ENCODE peak calls at places on chromosome 16, in six cellular contexts. One of them, this sample, is unnamed.

GRCh38 chr16:9033125-9033830 is 58.2 kb upstream of the HAPSTR1 start:
- DNase-seq in Kasumi-1: peak
- DNase-seq in Peyer's patch: no peak
- DNase-seq in NCI-H1048: no peak
- DNase-seq in OCI-M1: peak
- DNase-seq in EL: peak
- DNase-seq in this sample: no peak

GRCh38 chr16:67268136-67268579 is 11.2 kb upstream of the PLEKHG4 start:
- DNase-seq in Kasumi-1: no peak
- DNase-seq in NCI-H1048: no peak
- DNase-seq in EL: peak
- DNase-seq in OCI-M1: peak
- DNase-seq in Peyer's patch: peak
- DNase-seq in this sample: no peak

GRCh38 chr16:527015-527903 is at the start of gene CAPN15:
- DNase-seq in OCI-M1: peak
- DNase-seq in EL: peak
- DNase-seq in NCI-H1048: no peak
- DNase-seq in Kasumi-1: peak
- DNase-seq in Peyer's patch: peak
- DNase-seq in this sample: peak

GRCh38 chr16:71540-72341 is 690 bp downstream of the RHBDF1 start:
- DNase-seq in OCI-M1: no peak
- DNase-seq in NCI-H1048: no peak
- DNase-seq in Kasumi-1: no peak
- DNase-seq in EL: peak
- DNase-seq in Peyer's patch: peak
- DNase-seq in this sample: no peak

GRCh38 chr16:53654946-53655345 is 48.7 kb downstream of the RPGRIP1L start:
- DNase-seq in OCI-M1: no peak
- DNase-seq in EL: no peak
- DNase-seq in NCI-H1048: no peak
- DNase-seq in Peyer's patch: no peak
- DNase-seq in Kasumi-1: no peak
- DNase-seq in this sample: no peak

GRCh38 chr16:12729448-12729847 is 74.2 kb downstream of the CPPED1 start:
- DNase-seq in Peyer's patch: no peak
- DNase-seq in Kasumi-1: no peak
- DNase-seq in OCI-M1: no peak
- DNase-seq in EL: peak
- DNase-seq in NCI-H1048: no peak
- DNase-seq in this sample: no peak

GRCh38 chr16:87897563-87898505 is 28.5 kb upstream of the SLC7A5 start:
- DNase-seq in EL: no peak
- DNase-seq in OCI-M1: no peak
- DNase-seq in Kasumi-1: no peak
- DNase-seq in NCI-H1048: no peak
- DNase-seq in Peyer's patch: no peak
- DNase-seq in this sample: no peak

GRCh38 chr16:67035364-67035763 is 6.4 kb downstream of the CBFB start:
- DNase-seq in Peyer's patch: no peak
- DNase-seq in Kasumi-1: no peak
- DNase-seq in EL: no peak
- DNase-seq in OCI-M1: no peak
- DNase-seq in NCI-H1048: no peak
- DNase-seq in this sample: no peak

GRCh38 chr16:5072334-5073278 is 963 bp downstream of the ALG1 start:
- DNase-seq in OCI-M1: no peak
- DNase-seq in Peyer's patch: no peak
- DNase-seq in NCI-H1048: no peak
- DNase-seq in EL: no peak
- DNase-seq in Kasumi-1: no peak
- DNase-seq in this sample: no peak

GRCh38 chr16:27529962-27530361 is 19.8 kb downstream of the GTF3C1 start:
- DNase-seq in EL: peak
- DNase-seq in NCI-H1048: no peak
- DNase-seq in Kasumi-1: no peak
- DNase-seq in OCI-M1: no peak
- DNase-seq in Peyer's patch: no peak
- DNase-seq in this sample: no peak

GRCh38 chr16:88705076-88705684 is 1.0 kb downstream of the RNF166 start:
- DNase-seq in Peyer's patch: no peak
- DNase-seq in OCI-M1: peak
- DNase-seq in EL: no peak
- DNase-seq in NCI-H1048: no peak
- DNase-seq in Kasumi-1: no peak
- DNase-seq in this sample: no peak

GRCh38 chr16:57807968-57808528 is 5.8 kb upstream of the KIFC3 start:
- DNase-seq in OCI-M1: peak
- DNase-seq in NCI-H1048: peak
- DNase-seq in Kasumi-1: peak
- DNase-seq in Peyer's patch: peak
- DNase-seq in EL: peak
- DNase-seq in this sample: no peak

GRCh38 chr16:1990336-1991134 is 765 bp downstream of the SYNGR3 start:
- DNase-seq in NCI-H1048: no peak
- DNase-seq in EL: no peak
- DNase-seq in OCI-M1: no peak
- DNase-seq in Kasumi-1: no peak
- DNase-seq in Peyer's patch: no peak
- DNase-seq in this sample: no peak

GRCh38 chr16:63426275-63426870 is 1390.1 kb upstream of the CDH8 start:
- DNase-seq in NCI-H1048: no peak
- DNase-seq in Peyer's patch: no peak
- DNase-seq in OCI-M1: peak
- DNase-seq in Kasumi-1: no peak
- DNase-seq in EL: no peak
- DNase-seq in this sample: no peak

GRCh38 chr16:67723151-67723915 is 4.2 kb upstream of the GFOD2 start:
- DNase-seq in OCI-M1: no peak
- DNase-seq in NCI-H1048: no peak
- DNase-seq in Kasumi-1: no peak
- DNase-seq in Peyer's patch: no peak
- DNase-seq in EL: peak
- DNase-seq in this sample: no peak

GRCh38 chr16:2204727-2205103 is 539 bp upstream of the MLST8 start:
- DNase-seq in OCI-M1: no peak
- DNase-seq in EL: no peak
- DNase-seq in Kasumi-1: no peak
- DNase-seq in Peyer's patch: no peak
- DNase-seq in NCI-H1048: no peak
- DNase-seq in this sample: no peak

GRCh38 chr16:84137769-84138357 is 7.1 kb downstream of the HSDL1 start:
- DNase-seq in EL: no peak
- DNase-seq in OCI-M1: no peak
- DNase-seq in Kasumi-1: no peak
- DNase-seq in NCI-H1048: no peak
- DNase-seq in Peyer's patch: no peak
- DNase-seq in this sample: no peak

GRCh38 chr16:88619859-88620655 is 18.3 kb upstream of the IL17C start:
- DNase-seq in OCI-M1: no peak
- DNase-seq in Kasumi-1: no peak
- DNase-seq in NCI-H1048: no peak
- DNase-seq in Peyer's patch: no peak
- DNase-seq in EL: no peak
- DNase-seq in this sample: no peak

GRCh38 chr16:73390936-73391335 is 343.0 kb upstream of the ZFHX3 start:
- DNase-seq in NCI-H1048: no peak
- DNase-seq in Peyer's patch: no peak
- DNase-seq in EL: peak
- DNase-seq in Kasumi-1: no peak
- DNase-seq in OCI-M1: no peak
- DNase-seq in this sample: no peak

GRCh38 chr16:87461466-87461975 is 31.3 kb downstream of the ZCCHC14 start:
- DNase-seq in EL: no peak
- DNase-seq in Kasumi-1: no peak
- DNase-seq in NCI-H1048: peak
- DNase-seq in Peyer's patch: peak
- DNase-seq in OCI-M1: peak
- DNase-seq in this sample: peak

GRCh38 chr16:84483882-84484565 is 20.4 kb downstream of the MEAK7 start:
- DNase-seq in Peyer's patch: no peak
- DNase-seq in EL: no peak
- DNase-seq in NCI-H1048: no peak
- DNase-seq in Kasumi-1: no peak
- DNase-seq in OCI-M1: no peak
- DNase-seq in this sample: no peak

GRCh38 chr16:1768767-1769401 is 2.5 kb downstream of the NME3 start:
- DNase-seq in NCI-H1048: no peak
- DNase-seq in Kasumi-1: no peak
- DNase-seq in EL: no peak
- DNase-seq in Peyer's patch: no peak
- DNase-seq in OCI-M1: no peak
- DNase-seq in this sample: no peak

GRCh38 chr16:28207425-28207824 is 4.3 kb downstream of the XPO6 start:
- DNase-seq in Kasumi-1: no peak
- DNase-seq in EL: no peak
- DNase-seq in Peyer's patch: no peak
- DNase-seq in OCI-M1: no peak
- DNase-seq in NCI-H1048: no peak
- DNase-seq in this sample: no peak

GRCh38 chr16:29898786-29899515 is 399 bp downstream of the SEZ6L2 start:
- DNase-seq in EL: no peak
- DNase-seq in NCI-H1048: no peak
- DNase-seq in Kasumi-1: no peak
- DNase-seq in Peyer's patch: no peak
- DNase-seq in OCI-M1: no peak
- DNase-seq in this sample: no peak

GRCh38 chr16:35210681-35211433 is 1751.4 kb downstream of the TP53TG3F start:
- DNase-seq in Kasumi-1: no peak
- DNase-seq in EL: no peak
- DNase-seq in Peyer's patch: no peak
- DNase-seq in NCI-H1048: no peak
- DNase-seq in OCI-M1: no peak
- DNase-seq in this sample: no peak

GRCh38 chr16:19196871-19197270 is 28.8 kb downstream of the SYT17 start:
- DNase-seq in OCI-M1: no peak
- DNase-seq in Kasumi-1: no peak
- DNase-seq in Peyer's patch: no peak
- DNase-seq in EL: no peak
- DNase-seq in NCI-H1048: no peak
- DNase-seq in this sample: no peak

GRCh38 chr16:66604376-66605176 is at the start of gene CMTM3:
- DNase-seq in EL: peak
- DNase-seq in NCI-H1048: peak
- DNase-seq in OCI-M1: peak
- DNase-seq in Kasumi-1: peak
- DNase-seq in Peyer's patch: peak
- DNase-seq in this sample: no peak

GRCh38 chr16:28003021-28003865 is 60.3 kb downstream of the GSG1L start:
- DNase-seq in Kasumi-1: no peak
- DNase-seq in Peyer's patch: no peak
- DNase-seq in NCI-H1048: no peak
- DNase-seq in OCI-M1: no peak
- DNase-seq in EL: no peak
- DNase-seq in this sample: no peak

GRCh38 chr16:73015612-73016487 is 32.1 kb downstream of the ZFHX3 start:
- DNase-seq in NCI-H1048: no peak
- DNase-seq in OCI-M1: peak
- DNase-seq in EL: no peak
- DNase-seq in Peyer's patch: no peak
- DNase-seq in Kasumi-1: peak
- DNase-seq in this sample: no peak

GRCh38 chr16:24989417-24989978 is 25.7 kb downstream of the ARHGAP17 start:
- DNase-seq in Kasumi-1: no peak
- DNase-seq in OCI-M1: no peak
- DNase-seq in Peyer's patch: no peak
- DNase-seq in NCI-H1048: no peak
- DNase-seq in EL: no peak
- DNase-seq in this sample: no peak

GRCh38 chr16:785563-786535 is 2.3 kb downstream of the RPUSD1 start:
- DNase-seq in OCI-M1: peak
- DNase-seq in Peyer's patch: peak
- DNase-seq in Kasumi-1: no peak
- DNase-seq in EL: peak
- DNase-seq in NCI-H1048: no peak
- DNase-seq in this sample: no peak

GRCh38 chr16:20336955-20337354 is 9.6 kb upstream of the GP2 start:
- DNase-seq in Kasumi-1: no peak
- DNase-seq in Peyer's patch: no peak
- DNase-seq in OCI-M1: no peak
- DNase-seq in EL: no peak
- DNase-seq in NCI-H1048: no peak
- DNase-seq in this sample: no peak

GRCh38 chr16:89436362-89436761 is 54.0 kb downstream of the ANKRD11 start:
- DNase-seq in NCI-H1048: no peak
- DNase-seq in EL: no peak
- DNase-seq in Kasumi-1: no peak
- DNase-seq in OCI-M1: no peak
- DNase-seq in Peyer's patch: no peak
- DNase-seq in this sample: no peak

GRCh38 chr16:78505544-78506371 is 406.3 kb downstream of the WWOX start:
- DNase-seq in Peyer's patch: no peak
- DNase-seq in OCI-M1: no peak
- DNase-seq in EL: no peak
- DNase-seq in NCI-H1048: no peak
- DNase-seq in Kasumi-1: no peak
- DNase-seq in this sample: no peak

GRCh38 chr16:28596840-28597691 is at the start of gene SULT1A2:
- DNase-seq in Peyer's patch: peak
- DNase-seq in Kasumi-1: no peak
- DNase-seq in OCI-M1: peak
- DNase-seq in EL: no peak
- DNase-seq in NCI-H1048: no peak
- DNase-seq in this sample: no peak

GRCh38 chr16:69474447-69474846 is 50.0 kb downstream of the CYB5B start:
- DNase-seq in Peyer's patch: no peak
- DNase-seq in OCI-M1: no peak
- DNase-seq in EL: no peak
- DNase-seq in NCI-H1048: no peak
- DNase-seq in Kasumi-1: no peak
- DNase-seq in this sample: no peak

GRCh38 chr16:50024207-50024606 is 818 bp upstream of the CNEP1R1 start:
- DNase-seq in Peyer's patch: no peak
- DNase-seq in NCI-H1048: no peak
- DNase-seq in OCI-M1: no peak
- DNase-seq in EL: no peak
- DNase-seq in Kasumi-1: no peak
- DNase-seq in this sample: no peak